ENCODE peak calls at places on chromosomes 3 and 15, in nine cellular contexts. H, V, B, L, J, I, X, Y and U are unnamed samples.

GRCh38 chr3:168801792-168802191 is 706.1 kb upstream of the GOLIM4 start:
- DNase-seq in H (peak), V (no peak), B (no peak), L (no peak), J (peak), I (peak), X (no peak), Y (no peak), U (no peak)

GRCh38 chr3:16838561-16838960 is 46.2 kb upstream of the PLCL2 start:
- DNase-seq in H (peak), V (no peak), B (peak), L (no peak), J (no peak), I (no peak), X (peak), Y (no peak), U (no peak)

GRCh38 chr3:183151716-183152385 is 10.7 kb downstream of the LAMP3 start:
- DNase-seq in H (no peak), V (no peak), B (no peak), L (no peak), J (no peak), I (no peak), X (no peak), Y (no peak), U (peak)

GRCh38 chr3:144521131-144521530 is 549.5 kb downstream of the DIPK2A start:
- DNase-seq in H (no peak), V (no peak), B (no peak), L (no peak), J (no peak), I (no peak), X (no peak), Y (no peak), U (no peak)

GRCh38 chr3:164467027-164467426 is 611.3 kb downstream of the SI start:
- DNase-seq in H (no peak), V (no peak), B (no peak), L (no peak), J (no peak), I (no peak), X (no peak), Y (no peak), U (no peak)

GRCh38 chr3:39124876-39125836 is 17.7 kb downstream of the TTC21A start:
- DNase-seq in H (peak), V (peak), B (no peak), L (no peak), J (no peak), I (peak), X (no peak), Y (no peak), U (no peak)

GRCh38 chr3:191523099-191523498 is 62.1 kb downstream of the PYDC2 start:
- DNase-seq in H (no peak), V (no peak), B (no peak), L (no peak), J (no peak), I (no peak), X (peak), Y (no peak), U (no peak)

GRCh38 chr3:112734718-112735350 is 93.9 kb upstream of the CCDC80 start:
- DNase-seq in H (peak), V (peak), B (peak), L (peak), J (peak), I (peak), X (peak), Y (peak), U (peak)

GRCh38 chr3:51948016-51948580 is 5.9 kb downstream of the PARP3 start:
- DNase-seq in H (no peak), V (peak), B (no peak), L (no peak), J (no peak), I (no peak), X (no peak), Y (no peak), U (no peak)

GRCh38 chr3:154430014-154430413 is at the start of gene GPR149:
- DNase-seq in H (no peak), V (no peak), B (no peak), L (no peak), J (no peak), I (no peak), X (no peak), Y (no peak), U (no peak)

GRCh38 chr3:126266291-126266840 is 86.0 kb upstream of the ALDH1L1 start:
- DNase-seq in H (no peak), V (no peak), B (no peak), L (no peak), J (no peak), I (peak), X (no peak), Y (no peak), U (no peak)

GRCh38 chr3:148681080-148681479 is 16.6 kb upstream of the AGTR1 start:
- DNase-seq in H (peak), V (no peak), B (no peak), L (no peak), J (no peak), I (peak), X (no peak), Y (no peak), U (no peak)

GRCh38 chr3:95815828-95816227 is 998.6 kb upstream of the EPHA6 start:
- DNase-seq in H (no peak), V (no peak), B (no peak), L (no peak), J (no peak), I (no peak), X (no peak), Y (no peak), U (no peak)

GRCh38 chr3:105401254-105401653 is 34.5 kb downstream of the ALCAM start:
- DNase-seq in H (no peak), V (no peak), B (no peak), L (no peak), J (no peak), I (no peak), X (no peak), Y (no peak), U (no peak)

GRCh38 chr15:93479679-93480078 is 390.7 kb upstream of the RGMA start:
- DNase-seq in H (no peak), V (no peak), B (no peak), L (no peak), J (no peak), I (no peak), X (no peak), Y (no peak), U (no peak)

GRCh38 chr15:77738038-77738370 is 105.3 kb upstream of the LINGO1 start:
- DNase-seq in H (no peak), V (no peak), B (no peak), L (no peak), J (no peak), I (no peak), X (peak), Y (no peak), U (no peak)